ENCODE peak calls at places on chromosomes 13 and 19, in five cellular contexts. Q is psoas muscle, R is colonic mucosa, C is HCT116, D is fibroblast of lung. U is an unnamed sample. For H3K27me3 and H3K4me1, the result is how much of the 10 kb centered on the place peaks cover.

GRCh38 chr13:30158774-30159445 is 148.4 kb downstream of the KATNAL1 start:
- DNase-seq in R (no peak), Q (no peak), C (no peak), D (peak), U (no peak)

GRCh38 chr13:43195551-43195950 is 172.2 kb downstream of the DNAJC15 start:
- DNase-seq in C (no peak), Q (no peak), D (no peak), R (no peak), U (no peak)

GRCh38 chr19:19528721-19529490 is at the start of gene YJEFN3:
- DNase-seq in C (no peak), D (peak), R (no peak), Q (no peak), U (no peak)

GRCh38 chr19:35846038-35846668 is 6.2 kb downstream of the NPHS1 start:
- DNase-seq in D (no peak), Q (no peak), R (peak), C (no peak), U (peak)

GRCh38 chr19:44623080-44623479 is 9.7 kb downstream of the IGSF23 start:
- DNase-seq in D (peak), C (no peak), R (no peak), Q (no peak), U (no peak)

GRCh38 chr13:103866041-103866440 is 799.8 kb upstream of the SLC10A2 start:
- DNase-seq in Q (no peak), D (no peak), R (no peak), C (no peak), U (no peak)

GRCh38 chr19:41537789-41538188 is 38.2 kb upstream of the CEACAM21 start:
- DNase-seq in Q (no peak), C (no peak), R (no peak), D (no peak), U (no peak)

GRCh38 chr13:34357435-34358232 is 539.7 kb downstream of the RFC3 start:
- DNase-seq in D (peak), Q (no peak), C (no peak), R (no peak), U (no peak)

GRCh38 chr19:43872547-43873336 is 45.6 kb downstream of the ZNF283 start:
- DNase-seq in D (peak), R (no peak), Q (no peak), C (peak), U (no peak)

GRCh38 chr13:91572439-91572838 is 174.0 kb downstream of the GPC5 start:
- DNase-seq in Q (no peak), D (peak), C (no peak), R (no peak), U (no peak)

GRCh38 chr19:34255546-34255945 is 1.2 kb downstream of the GARRE1 start:
- DNase-seq in D (no peak), R (no peak), C (no peak), Q (no peak), U (no peak)
- H3K27ac ChIP-seq in D (peak), R (no peak), C (peak), Q (peak), U (peak)

GRCh38 chr13:94708971-94709614 is 3.3 kb downstream of the SOX21 start:
- DNase-seq in D (no peak), R (no peak), C (no peak), Q (no peak), U (no peak)

GRCh38 chr13:94706101-94706853 is 6.1 kb downstream of the SOX21 start:
- DNase-seq in R (no peak), Q (no peak), C (no peak), D (no peak), U (no peak)

GRCh38 chr13:94708031-94708571 is 4.2 kb downstream of the SOX21 start:
- DNase-seq in R (no peak), Q (no peak), C (no peak), D (no peak), U (no peak)

GRCh38 chr13:94706854-94707399 is 5.4 kb downstream of the SOX21 start:
- DNase-seq in C (no peak), D (no peak), Q (no peak), R (no peak), U (no peak)

GRCh38 chr13:94707400-94708021 is 4.8 kb downstream of the SOX21 start:
- DNase-seq in R (no peak), Q (no peak), C (no peak), D (no peak), U (no peak)
- H3K27me3 ChIP-seq in R (half or more), Q (under half), C (under half), D (half or more), U (half or more)

DNA sequence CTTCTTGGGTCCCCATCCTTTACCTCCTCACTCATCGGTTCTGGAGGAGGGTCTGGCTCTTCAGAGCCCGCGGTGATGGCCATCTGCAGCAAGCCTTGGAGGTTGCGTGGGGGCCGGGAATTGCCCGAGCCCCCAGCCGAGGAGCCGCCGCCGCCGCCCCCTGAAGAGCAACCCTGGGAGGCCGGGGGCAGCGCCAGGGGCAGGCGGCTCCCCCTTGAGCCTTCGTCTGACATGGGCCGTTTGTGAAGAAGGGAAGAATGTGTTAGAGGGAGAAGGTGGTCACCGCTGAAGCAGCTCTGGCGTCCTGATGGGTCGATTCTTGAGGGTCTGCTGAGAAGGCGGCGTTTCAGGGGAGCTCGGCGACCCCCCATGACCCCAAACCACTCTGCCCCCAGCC is 536 bp downstream of the HSPBP1 start:
- DNase-seq in D (no peak), Q (no peak), R (no peak), C (no peak), U (no peak)
- H3K4me1 ChIP-seq in D (under half), Q (under half), R (under half), C (under half), U (under half)

DNA sequence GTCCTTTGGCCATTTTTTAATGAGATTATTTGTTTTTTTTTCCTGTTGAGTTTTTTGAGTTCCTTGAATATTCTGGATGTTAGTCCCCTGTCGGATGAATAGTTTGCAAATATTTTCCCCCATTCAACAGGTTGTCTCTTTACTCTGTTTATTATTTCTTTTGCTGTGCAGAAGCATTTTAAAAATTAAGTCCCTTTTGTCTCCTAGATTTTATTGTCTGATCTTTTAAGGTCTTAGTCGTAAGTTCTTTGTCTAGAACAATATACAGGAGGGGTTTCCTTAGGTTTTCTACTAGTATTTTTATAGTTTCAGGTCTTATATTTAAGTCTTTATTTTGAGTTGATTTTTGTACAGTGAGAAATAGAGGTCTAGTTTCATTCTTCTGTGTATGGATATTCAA is 284.4 kb downstream of the GPC6 start:
- DNase-seq in C (no peak), R (no peak), Q (no peak), D (no peak), U (no peak)
- H3K27ac ChIP-seq in C (no peak), R (no peak), Q (no peak), D (no peak), U (no peak)

GRCh38 chr19:50493171-50493570 is 16.5 kb upstream of the GARIN5A start:
- DNase-seq in R (no peak), Q (peak), C (no peak), D (no peak), U (no peak)
- H3K27me3 ChIP-seq in R (under half), Q (under half), C (under half), D (under half), U (under half)

GRCh38 chr19:14514215-14514871 is 3.9 kb downstream of the DNAJB1 start:
- DNase-seq in R (no peak), C (no peak), D (no peak), Q (no peak), U (no peak)
- H3K4me1 ChIP-seq in R (under half), C (under half), D (under half), Q (under half), U (under half)

GRCh38 chr13:80224468-80224867 is 116.5 kb downstream of the SPRY2 start:
- DNase-seq in D (peak), C (no peak), R (no peak), Q (no peak), U (no peak)
- H3K27ac ChIP-seq in D (no peak), C (no peak), R (no peak), Q (no peak), U (no peak)

DNA sequence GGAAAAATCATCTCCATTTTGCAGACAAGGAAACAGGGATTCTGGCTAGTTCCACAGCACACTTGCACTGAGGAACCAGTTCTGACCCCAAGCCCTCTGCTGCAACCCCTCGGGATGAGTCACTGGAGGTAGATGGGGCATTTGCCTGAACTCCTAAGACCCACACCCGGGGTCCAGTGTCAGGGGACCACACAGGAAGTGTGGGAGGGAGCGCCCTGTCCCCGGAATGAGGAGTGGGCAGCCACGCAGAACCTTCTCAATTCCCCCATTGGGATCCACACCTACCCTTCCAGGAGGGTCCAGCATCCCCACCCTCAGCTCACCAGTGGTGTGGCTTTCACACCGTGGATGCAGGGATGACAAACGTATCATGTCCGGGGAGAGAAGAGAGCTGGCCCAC is 62.7 kb downstream of the TSHZ3 start:
- DNase-seq in D (no peak), Q (no peak), C (no peak), R (no peak), U (no peak)
- H3K27me3 ChIP-seq in D (under half), Q (under half), C (under half), R (under half), U (under half)